ENCODE peak calls at places on chromosomes 1 and 21, in eight cellular contexts. O, P, C, Y, I, N, A and S are unnamed samples.

GRCh38 chr1:1531947-1532346 is 8.5 kb downstream of the TMEM240 start:
- DNase-seq in A (no peak), I (no peak), C (no peak), O (no peak), N (no peak), P (no peak), Y (no peak), S (no peak)

GRCh38 chr1:245416771-245417170 is 262.0 kb downstream of the KIF26B start:
- DNase-seq in N (no peak), C (no peak), I (no peak), P (no peak), Y (no peak), A (no peak), O (no peak), S (no peak)

GRCh38 chr1:241265428-241265827 is 91.6 kb downstream of the RGS7 start:
- DNase-seq in I (peak), O (no peak), C (no peak), Y (no peak), P (no peak), N (no peak), A (no peak), S (no peak)

GRCh38 chr1:247433922-247434476 is 18.0 kb downstream of the NLRP3 start:
- DNase-seq in Y (no peak), O (no peak), N (no peak), A (no peak), C (no peak), P (no peak), I (no peak), S (no peak)

GRCh38 chr1:48227165-48228013 is 4.9 kb downstream of the SLC5A9 start:
- DNase-seq in P (no peak), C (no peak), N (no peak), O (no peak), Y (no peak), A (no peak), I (no peak), S (no peak)

GRCh38 chr21:26106562-26106961 is 64.0 kb downstream of the APP start:
- DNase-seq in A (no peak), O (no peak), C (no peak), I (peak), P (no peak), Y (no peak), N (no peak), S (peak)

GRCh38 chr21:37673801-37674575 is 242.3 kb downstream of the KCNJ6 start:
- DNase-seq in C (no peak), P (no peak), N (no peak), I (peak), Y (peak), A (no peak), O (no peak), S (peak)

GRCh38 chr21:45906196-45906805 is 75.3 kb upstream of the COL6A1 start:
- DNase-seq in N (no peak), Y (no peak), O (no peak), A (no peak), C (no peak), P (no peak), I (no peak), S (no peak)

GRCh38 chr1:22257286-22258275 is 114.7 kb upstream of the WNT4 start:
- DNase-seq in O (no peak), P (peak), C (no peak), I (no peak), N (no peak), Y (peak), A (no peak), S (no peak)

GRCh38 chr1:47596328-47596727 is 158.5 kb downstream of the FOXD2 start:
- DNase-seq in Y (no peak), I (no peak), C (no peak), A (no peak), O (peak), N (no peak), P (no peak), S (no peak)

GRCh38 chr21:25710550-25710949 is 24.2 kb downstream of the ATP5PF start:
- DNase-seq in O (no peak), C (no peak), P (no peak), Y (no peak), N (no peak), A (no peak), I (no peak), S (no peak)

GRCh38 chr1:118913818-118914217 is 74.3 kb downstream of the TBX15 start:
- DNase-seq in Y (no peak), N (no peak), O (no peak), C (no peak), I (no peak), A (no peak), P (no peak), S (no peak)

GRCh38 chr1:76074321-76075187 is at the start of gene ST6GALNAC3:
- DNase-seq in Y (peak), A (peak), P (peak), C (peak), I (peak), N (peak), O (peak), S (peak)

GRCh38 chr1:23793018-23793781 is 2.3 kb downstream of the LYPLA2 start:
- DNase-seq in Y (peak), P (peak), I (no peak), C (no peak), A (no peak), O (no peak), N (peak), S (peak)

GRCh38 chr1:62809788-62810187 is 25.9 kb downstream of the ATG4C start:
- DNase-seq in I (no peak), P (no peak), N (no peak), C (no peak), Y (no peak), A (no peak), O (no peak), S (no peak)

GRCh38 chr1:215749423-215749822 is 182.3 kb downstream of the KCTD3 start:
- DNase-seq in N (no peak), O (no peak), C (no peak), Y (no peak), P (no peak), A (no peak), I (no peak), S (peak)

GRCh38 chr21:46214478-46215340 is 13.9 kb downstream of the LSS start:
- DNase-seq in C (no peak), I (no peak), A (no peak), N (no peak), Y (no peak), P (no peak), O (no peak), S (no peak)

GRCh38 chr1:150551049-150551783 is 2.0 kb downstream of the ADAMTSL4 start:
- DNase-seq in N (no peak), A (no peak), I (no peak), O (no peak), Y (no peak), C (no peak), P (no peak), S (peak)

GRCh38 chr1:175124842-175125241 is 57.2 kb downstream of the TNN start:
- DNase-seq in Y (no peak), A (no peak), C (no peak), I (no peak), O (no peak), P (no peak), N (no peak), S (no peak)

GRCh38 chr1:27180037-27180436 is 25.1 kb upstream of the SLC9A1 start:
- DNase-seq in N (no peak), O (no peak), C (no peak), Y (no peak), A (no peak), I (no peak), P (no peak), S (no peak)